ENCODE peak calls at places on chromosomes 1 and 21, in five cellular contexts. H is WTC11, N is activated T-cell treated with anti-CD3 and anti-CD28 coated beads for 24 hours, I is glomerular endothelial cell, W is IMR-90. J is an unnamed sample.

GRCh38 chr1:112849425-112849966 is 106.5 kb downstream of the SLC16A1 start:
- DNase-seq in H (peak), N (no peak), I (no peak), W (peak), J (peak)

GRCh38 chr1:43856188-43856587 is 77.4 kb upstream of the ARTN start:
- DNase-seq in H (no peak), N (no peak), I (no peak), W (no peak), J (no peak)

GRCh38 chr1:228394571-228395394 is 11.9 kb downstream of the TRIM11 start:
- DNase-seq in H (no peak), N (no peak), I (no peak), W (no peak), J (no peak)

GRCh38 chr1:202815120-202815519 is 4.4 kb downstream of the PCAT6 start:
- DNase-seq in H (no peak), N (no peak), I (no peak), W (no peak), J (no peak)

GRCh38 chr1:46333300-46334029 is 7.1 kb upstream of the NSUN4 start:
- DNase-seq in H (peak), N (no peak), I (no peak), W (peak), J (peak)

GRCh38 chr1:212950243-212951057 is at the start of gene VASH2:
- DNase-seq in H (peak), N (peak), I (no peak), W (peak), J (peak)

GRCh38 chr1:16068356-16069270 is 4.8 kb downstream of the FAM131C start:
- DNase-seq in H (no peak), N (no peak), I (no peak), W (peak), J (peak)

GRCh38 chr1:172323666-172324065 is 96.8 kb upstream of the C1orf105 start:
- DNase-seq in H (no peak), N (no peak), I (no peak), W (no peak), J (no peak)

GRCh38 chr1:245917403-245917802 is 589.7 kb downstream of the SMYD3 start:
- DNase-seq in H (no peak), N (no peak), I (no peak), W (no peak), J (no peak)

GRCh38 chr1:22370190-22370498 is 81.5 kb upstream of the ZBTB40 start:
- DNase-seq in H (no peak), N (no peak), I (no peak), W (no peak), J (no peak)

GRCh38 chr1:172902200-172902599 is 148.5 kb downstream of the TNFSF18 start:
- DNase-seq in H (no peak), N (no peak), I (no peak), W (no peak), J (no peak)

GRCh38 chr1:77889671-77890070 is 1.2 kb downstream of the NEXN start:
- DNase-seq in H (no peak), N (no peak), I (peak), W (peak), J (no peak)

GRCh38 chr1:63975447-63975846 is 201.6 kb downstream of the ROR1 start:
- DNase-seq in H (no peak), N (no peak), I (no peak), W (no peak), J (no peak)

GRCh38 chr21:29656504-29657227 is 283.1 kb downstream of the GRIK1 start:
- DNase-seq in H (no peak), N (no peak), I (peak), W (peak), J (no peak)

J was measured in midbrain.